ENCODE peak calls at places on chromosomes 11 and 22, in seven cellular contexts. G is hypothalamus, U is ureter, A is NCI-H2171 treated with DMSO at 0.1 percent for 48 hours, I is A673, T is GM23248, Y is KG1. M is an unnamed sample.

GRCh38 chr11:35166369-35167360 is 27.7 kb downstream of the CD44 start:
- DNase-seq in G (peak), U (no peak), A (no peak), I (no peak), T (peak), Y (no peak), M (peak)

GRCh38 chr11:116400081-116400480 is 372.7 kb downstream of the BUD13 start:
- DNase-seq in G (no peak), U (no peak), A (no peak), I (no peak), T (no peak), Y (no peak), M (no peak)

GRCh38 chr11:123478352-123478986 is 48.4 kb downstream of the GRAMD1B start:
- DNase-seq in G (no peak), U (peak), A (peak), I (peak), T (peak), Y (peak), M (peak)

GRCh38 chr11:65204646-65205601 is 23.2 kb downstream of the CAPN1 start:
- DNase-seq in G (no peak), U (no peak), A (peak), I (peak), T (peak), Y (peak), M (peak)

GRCh38 chr11:126007263-126007662 is 55.4 kb downstream of the CDON start:
- DNase-seq in G (no peak), U (no peak), A (no peak), I (no peak), T (peak), Y (no peak), M (peak)

GRCh38 chr22:43288807-43289417 is 54.3 kb downstream of the SCUBE1 start:
- DNase-seq in G (no peak), U (no peak), A (no peak), I (no peak), T (no peak), Y (no peak), M (no peak)

GRCh38 chr11:6812391-6813005 is 13.0 kb upstream of the OR6A2 start:
- DNase-seq in G (no peak), U (no peak), A (peak), I (peak), T (peak), Y (peak), M (peak)

GRCh38 chr22:50210378-50211139 is 9.7 kb downstream of the SELENOO start:
- DNase-seq in G (no peak), U (no peak), A (no peak), I (no peak), T (no peak), Y (no peak), M (no peak)

GRCh38 chr22:40423246-40423753 is 52.9 kb downstream of the SGSM3 start:
- DNase-seq in G (no peak), U (no peak), A (no peak), I (no peak), T (no peak), Y (no peak), M (no peak)

GRCh38 chr11:77819921-77820564 is 479 bp downstream of the RSF1 start:
- DNase-seq in G (no peak), U (peak), A (peak), I (peak), T (peak), Y (no peak), M (peak)

GRCh38 chr22:28841111-28841510 is 40.7 kb upstream of the XBP1 start:
- DNase-seq in G (no peak), U (no peak), A (no peak), I (no peak), T (peak), Y (no peak), M (no peak)

GRCh38 chr11:107857550-107858216 is 904 bp downstream of the SLC35F2 start:
- DNase-seq in G (no peak), U (no peak), A (no peak), I (peak), T (peak), Y (peak), M (peak)

M was measured in fibroblast of the aortic adventitia.